ENCODE peak calls at places on chromosomes 1 and 21, in six cellular contexts. O, K, F, N, L and J are unnamed samples.

GRCh38 chr1:172775598-172776570 is 117.0 kb downstream of the FASLG start:
- DNase-seq in F (no peak), K (no peak), N (peak; percentile 49), O (peak; percentile 15), L (no peak), J (no peak)

GRCh38 chr1:41232305-41232704 is 9.8 kb downstream of the SCMH1 start:
- DNase-seq in O (no peak), N (no peak), F (no peak), K (no peak), L (no peak), J (no peak)

GRCh38 chr1:110235839-110236682 is 25.9 kb downstream of the KCNC4 start:
- DNase-seq in L (no peak), N (peak; percentile 78), K (no peak), O (peak; percentile 85), F (no peak), J (no peak)

GRCh38 chr1:204213668-204214662 is at the start of gene GOLT1A:
- DNase-seq in F (peak; percentile 64), N (peak; percentile 84), O (peak; percentile 87), K (peak; percentile 27), L (peak; percentile 66), J (peak; percentile 33)

GRCh38 chr1:29515188-29515955 is 279.1 kb downstream of the PTPRU start:
- DNase-seq in L (no peak), N (no peak), K (no peak), F (no peak), O (no peak), J (no peak)

GRCh38 chr1:74222701-74223100 is 12.5 kb upstream of the TNNI3K start:
- DNase-seq in K (no peak), L (no peak), F (no peak), O (peak; percentile 47), N (no peak), J (no peak)

GRCh38 chr1:192706936-192707335 is 71.0 kb downstream of the RGS13 start:
- DNase-seq in L (no peak), F (no peak), K (no peak), O (peak; percentile 19), N (no peak), J (no peak)

GRCh38 chr1:199799116-199799515 is 228.4 kb upstream of the NR5A2 start:
- DNase-seq in L (no peak), N (no peak), O (no peak), K (no peak), F (no peak), J (no peak)

GRCh38 chr1:2322065-2322571 is 69.2 kb downstream of the MORN1 start:
- DNase-seq in L (no peak), O (peak; percentile 80), F (peak; percentile 84), N (peak; percentile 65), K (no peak), J (peak; percentile 96)

GRCh38 chr1:29646161-29646775 is 409.9 kb downstream of the PTPRU start:
- DNase-seq in L (no peak), K (no peak), F (no peak), O (no peak), N (no peak), J (no peak)

GRCh38 chr1:41806472-41807155 is 112.1 kb downstream of the HIVEP3 start:
- DNase-seq in O (no peak), K (peak; percentile 35), L (no peak), F (no peak), N (no peak), J (no peak)

GRCh38 chr1:112937495-112937894 is 18.5 kb downstream of the SLC16A1 start:
- DNase-seq in F (no peak), K (no peak), N (no peak), O (no peak), L (no peak), J (no peak)

GRCh38 chr21:34582506-34583150 is 32.3 kb downstream of the RCAN1 start:
- DNase-seq in K (no peak), L (no peak), O (peak; percentile 65), F (peak; percentile 52), N (peak; percentile 60), J (no peak)

DNA sequence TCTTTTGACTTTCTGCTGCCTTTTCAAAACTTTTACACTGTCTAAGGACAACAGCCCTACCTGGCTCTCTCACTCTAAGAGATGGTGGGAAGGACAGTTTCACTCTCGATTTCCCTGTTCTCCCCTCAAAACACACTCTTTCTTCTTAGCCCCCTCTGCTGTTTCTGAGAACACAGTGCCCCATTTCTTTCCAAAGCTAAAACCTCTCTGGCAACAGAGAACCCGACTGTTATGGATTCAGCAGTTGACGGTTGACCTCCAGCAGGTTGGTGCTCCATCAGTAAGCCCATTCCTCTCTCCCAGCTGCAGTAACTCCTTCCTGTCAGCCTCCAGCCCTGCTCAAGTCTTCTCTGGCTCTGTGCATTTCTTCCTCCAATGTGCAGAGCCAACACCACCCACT is 88.2 kb upstream of the ABCD3 start:
- DNase-seq in L (no peak), N (peak; percentile 73), O (peak; percentile 54), K (no peak), F (no peak), J (no peak)
- TF ChIP-seq CTCF in L (peak; percentile 39), N (peak; percentile 88), O (peak; percentile 55), K (no peak), F (no peak), J (peak; percentile 71)

GRCh38 chr21:29130234-29130993 is at the start of gene MAP3K7CL:
- DNase-seq in F (peak; percentile 78), K (no peak), L (no peak), O (peak; percentile 100), N (peak; percentile 100), J (peak; percentile 76)
- H3K4me3 ChIP-seq in F (no peak within 1 kb of the TSS), K (no peak within 1 kb of the TSS), L (no peak within 1 kb of the TSS), O (no peak within 1 kb of the TSS), N (peak within 1 kb of the TSS; percentile 20), J (no peak within 1 kb of the TSS)

GRCh38 chr21:44467859-44468195 is 12.5 kb downstream of the LRRC3 start:
- DNase-seq in K (no peak), F (no peak), O (no peak), N (no peak), L (no peak), J (no peak)
- TF ChIP-seq CTCF in K (no peak), F (no peak), O (no peak), N (no peak), L (no peak), J (no peak)

GRCh38 chr21:38659936-38660332 is 145.8 kb upstream of the ETS2 start:
- DNase-seq in O (no peak), L (no peak), K (no peak), N (no peak), F (no peak), J (no peak)
- H3K4me3 ChIP-seq in O (no peak overlapping the region), L (no peak overlapping the region), K (no peak overlapping the region), N (no peak overlapping the region), F (no peak overlapping the region), J (no peak overlapping the region)

GRCh38 chr1:21782868-21783678 is at the start of gene USP48:
- DNase-seq in N (peak; percentile 97), L (peak; percentile 97), F (peak; percentile 98), K (peak; percentile 96), O (peak; percentile 97), J (peak; percentile 77)
- TF ChIP-seq CTCF in N (no peak), L (no peak), F (no peak), K (no peak), O (no peak), J (no peak)

DNA sequence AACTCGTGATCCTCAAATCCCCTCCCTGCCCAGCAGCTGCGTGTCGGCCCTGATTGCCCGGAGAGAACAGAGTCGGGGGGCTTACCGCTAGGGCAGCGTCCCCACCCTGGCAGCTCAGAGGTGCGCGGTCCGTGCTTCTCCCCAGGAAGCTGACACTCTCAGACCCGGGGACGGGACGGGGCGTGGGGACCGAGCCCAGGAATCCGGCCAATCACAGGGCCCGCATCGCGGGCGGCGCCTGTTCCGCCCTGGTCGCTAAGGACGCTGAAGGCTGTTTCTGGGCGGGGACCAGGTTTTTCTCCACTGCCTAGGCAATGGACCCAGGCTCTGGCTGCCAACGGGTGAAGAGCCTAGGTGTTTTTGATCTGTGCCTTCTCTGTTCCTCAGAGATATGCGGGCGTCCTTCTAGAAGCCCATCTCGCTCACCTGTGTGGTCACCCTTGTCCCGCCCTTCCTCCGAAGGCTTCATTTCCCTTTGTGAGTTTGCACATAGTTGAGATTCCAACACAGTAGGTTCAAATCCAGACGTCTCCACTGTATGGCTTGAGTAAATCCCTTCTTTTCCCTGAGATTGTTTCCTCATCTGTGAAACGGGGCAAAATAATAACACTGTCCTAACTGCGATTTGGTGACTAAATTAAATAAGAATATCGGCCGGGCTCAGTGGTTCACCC is at the start of gene C1orf87:
- DNase-seq in F (no peak), O (no peak), L (no peak), N (no peak), K (no peak), J (no peak)
- H3K4me3 ChIP-seq in F (no peak within 1 kb of the TSS), O (no peak within 1 kb of the TSS), L (no peak within 1 kb of the TSS), N (no peak within 1 kb of the TSS), K (no peak within 1 kb of the TSS), J (peak within 1 kb of the TSS; percentile 36)

DNA sequence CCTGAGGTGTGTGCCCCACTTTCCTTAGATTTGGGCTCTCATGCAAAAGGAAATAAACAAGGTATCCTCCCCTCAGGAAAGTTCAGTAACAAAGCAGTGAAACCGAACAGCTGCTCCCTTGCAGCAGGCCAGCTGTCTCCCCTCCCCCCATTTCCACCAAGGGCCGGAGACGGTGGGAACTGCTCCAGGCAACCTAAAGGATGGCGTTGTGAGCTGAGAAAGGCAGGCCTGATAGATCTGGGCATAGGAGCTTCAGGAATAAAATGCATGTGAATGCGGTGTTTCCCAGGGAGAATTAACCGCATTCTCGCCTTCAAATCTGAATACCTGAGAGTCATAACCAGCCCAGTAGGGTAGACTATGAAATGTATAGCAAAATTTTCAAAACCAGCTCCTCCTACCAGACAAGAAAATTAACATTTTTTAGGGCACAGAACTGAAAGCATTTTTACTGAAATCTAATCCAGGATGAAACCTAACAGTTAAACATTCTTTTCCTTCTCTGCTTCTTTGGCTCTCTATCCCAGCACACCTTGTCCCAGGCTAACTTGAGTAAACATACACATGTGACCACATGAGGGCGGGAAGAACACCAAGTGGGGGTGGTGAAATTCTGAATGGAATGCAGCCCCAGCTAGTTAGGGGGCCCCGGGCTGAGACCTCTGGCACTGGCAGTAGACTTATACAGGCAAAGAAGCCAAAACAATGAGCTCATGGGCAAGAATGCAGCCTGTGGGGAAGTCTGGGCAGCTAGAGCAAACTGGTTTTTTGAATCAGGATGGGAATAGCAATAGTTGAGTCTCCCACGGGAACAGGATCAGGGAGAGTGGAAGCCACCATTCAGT is 11.5 kb downstream of the MCL1 start:
- DNase-seq in L (no peak), N (peak; percentile 98), O (peak; percentile 98), F (peak; percentile 80), K (peak; percentile 43), J (peak; percentile 99)
- TF ChIP-seq CTCF in L (no peak), N (no peak), O (no peak), F (no peak), K (no peak), J (no peak)

GRCh38 chr1:158180741-158181576 is at the start of gene CD1D:
- DNase-seq in F (peak; percentile 39), L (no peak), O (no peak), K (no peak), N (peak; percentile 4), J (no peak)
- H3K4me3 ChIP-seq in F (peak within 1 kb of the TSS; percentile 37), L (peak within 1 kb of the TSS; percentile 57), O (peak within 1 kb of the TSS; percentile 28), K (no peak within 1 kb of the TSS), N (peak within 1 kb of the TSS; percentile 37), J (peak within 1 kb of the TSS; percentile 38)

GRCh38 chr1:24027838-24028468 is 47.8 kb upstream of the SRSF10 start:
- DNase-seq in O (peak; percentile 73), F (no peak), L (no peak), N (peak; percentile 72), K (no peak), J (no peak)
- TF ChIP-seq CTCF in O (peak; percentile 70), F (peak; percentile 59), L (peak; percentile 62), N (peak; percentile 76), K (peak; percentile 27), J (peak; percentile 69)